ENCODE peak calls at places on chromosomes 3 and 15, in seven cellular contexts. X, C, S, V, D, E and B are unnamed samples.

GRCh38 chr3:115790759-115791158 is 167.4 kb downstream of the GAP43 start:
- DNase-seq in X (no peak), C (no peak), S (peak), V (peak), D (peak), E (peak), B (peak)

GRCh38 chr15:68910341-68910740 is 20.0 kb upstream of the SPESP1 start:
- DNase-seq in X (no peak), C (no peak), S (no peak), V (no peak), D (no peak), E (no peak), B (no peak)

GRCh38 chr3:42056840-42057239 is 34.3 kb upstream of the TRAK1 start:
- DNase-seq in X (no peak), C (no peak), S (no peak), V (no peak), D (no peak), E (no peak), B (peak)

GRCh38 chr3:38655708-38656300 is 6.3 kb upstream of the SCN5A start:
- DNase-seq in X (no peak), C (peak), S (no peak), V (peak), D (no peak), E (no peak), B (peak)

GRCh38 chr3:120436523-120437050 is 14.2 kb downstream of the FSTL1 start:
- DNase-seq in X (no peak), C (no peak), S (no peak), V (no peak), D (no peak), E (no peak), B (no peak)

GRCh38 chr15:43463542-43463941 is 29.4 kb downstream of the TP53BP1 start:
- DNase-seq in X (no peak), C (no peak), S (no peak), V (no peak), D (no peak), E (no peak), B (no peak)

GRCh38 chr3:183975981-183976662 is 41.6 kb downstream of the ABCC5 start:
- DNase-seq in X (no peak), C (no peak), S (no peak), V (peak), D (no peak), E (no peak), B (no peak)

GRCh38 chr3:19866751-19867347 is 67.2 kb downstream of the EFHB start:
- DNase-seq in X (no peak), C (peak), S (no peak), V (peak), D (peak), E (no peak), B (peak)

GRCh38 chr3:8557298-8557697 is 55.7 kb downstream of the LMCD1 start:
- DNase-seq in X (peak), C (no peak), S (no peak), V (no peak), D (no peak), E (no peak), B (no peak)

GRCh38 chr15:72554471-72555425 is 80.6 kb downstream of the ARIH1 start:
- DNase-seq in X (no peak), C (no peak), S (no peak), V (no peak), D (peak), E (no peak), B (no peak)

GRCh38 chr3:178436773-178437172 is 99.5 kb upstream of the KCNMB2 start:
- DNase-seq in X (no peak), C (peak), S (no peak), V (peak), D (no peak), E (no peak), B (peak)

GRCh38 chr3:128236667-128237066 is 83.4 kb downstream of the EEFSEC start:
- DNase-seq in X (no peak), C (no peak), S (no peak), V (no peak), D (no peak), E (no peak), B (peak)